ENCODE peak calls at places on chromosomes 5 and 9, in five cellular contexts. R, G, Q, B and E are unnamed samples.

GRCh38 chr5:32278403-32278802 is 34.3 kb downstream of the MTMR12 start:
- DNase-seq in B (no peak), R (no peak), G (no peak), Q (peak), E (no peak)

GRCh38 chr9:125119643-125120286 is 23.6 kb downstream of the SCAI start:
- DNase-seq in Q (no peak), G (no peak), B (no peak), R (no peak), E (peak)

GRCh38 chr9:127612993-127613954 is 1.2 kb downstream of the STXBP1 start:
- DNase-seq in G (peak), B (peak), R (no peak), Q (no peak), E (peak)

GRCh38 chr9:34163439-34163838 is 15.4 kb upstream of the UBAP1 start:
- DNase-seq in G (no peak), Q (no peak), B (no peak), R (no peak), E (no peak)

GRCh38 chr5:14184725-14185124 is 41.6 kb downstream of the TRIO start:
- DNase-seq in R (no peak), Q (no peak), B (no peak), G (no peak), E (peak)

GRCh38 chr5:143152445-143152844 is 251.0 kb downstream of the NR3C1 start:
- DNase-seq in B (no peak), G (no peak), Q (no peak), R (no peak), E (no peak)

GRCh38 chr9:99046068-99046467 is 58.8 kb upstream of the TGFBR1 start:
- DNase-seq in Q (no peak), R (no peak), B (no peak), G (no peak), E (no peak)

GRCh38 chr5:15285901-15286583 is 213.9 kb upstream of the FBXL7 start:
- DNase-seq in R (no peak), G (no peak), Q (no peak), B (no peak), E (peak)

GRCh38 chr5:110665184-110665726 is 61.2 kb downstream of the TMEM232 start:
- DNase-seq in R (no peak), G (no peak), Q (no peak), B (no peak), E (no peak)

GRCh38 chr9:34654317-34655083 is 2.5 kb downstream of the IL11RA start:
- DNase-seq in Q (no peak), B (no peak), G (peak), R (no peak), E (peak)

GRCh38 chr9:71105192-71105591 is 16.2 kb downstream of the TRPM3 start:
- DNase-seq in Q (no peak), G (no peak), R (no peak), B (no peak), E (no peak)

GRCh38 chr5:84724683-84725082 is 340.0 kb upstream of the EDIL3 start:
- DNase-seq in R (no peak), G (no peak), Q (no peak), B (no peak), E (peak)

GRCh38 chr5:144583493-144584154 is 413.0 kb downstream of the KCTD16 start:
- DNase-seq in R (no peak), Q (no peak), G (peak), B (no peak), E (no peak)